ENCODE peak calls at places on chromosomes 13 and 19, in six cellular contexts. U, W, T, X, Y and I are unnamed samples.

GRCh38 chr19:49333426-49334288 is 1.5 kb upstream of the CD37 start:
- DNase-seq in W (no peak), Y (no peak), U (peak), T (no peak), X (no peak), I (peak)

GRCh38 chr13:53622431-53622830 is 593.8 kb downstream of the OLFM4 start:
- DNase-seq in T (no peak), X (no peak), Y (peak), U (no peak), W (no peak), I (no peak)

GRCh38 chr13:60765700-60766411 is 368.8 kb downstream of the TDRD3 start:
- DNase-seq in Y (no peak), T (no peak), U (no peak), W (no peak), X (no peak), I (no peak)

GRCh38 chr13:113083402-113084061 is 22.1 kb upstream of the F7 start:
- DNase-seq in Y (peak), T (no peak), U (no peak), W (no peak), X (no peak), I (no peak)

GRCh38 chr13:76887070-76887563 is 912 bp upstream of the KCTD12 start:
- DNase-seq in Y (no peak), X (no peak), U (no peak), T (no peak), W (peak), I (peak)

GRCh38 chr19:44111910-44112463 is 1.2 kb upstream of the ZNF225 start:
- DNase-seq in Y (peak), W (peak), U (no peak), X (peak), T (peak), I (no peak)

GRCh38 chr13:41905600-41906254 is 55.2 kb downstream of the VWA8 start:
- DNase-seq in X (no peak), U (peak), Y (no peak), T (peak), W (peak), I (no peak)

GRCh38 chr13:28636677-28637317 is 22.1 kb upstream of the POMP start:
- DNase-seq in T (peak), X (peak), Y (no peak), W (peak), U (peak), I (peak)

GRCh38 chr13:98525852-98526512 is 50.9 kb downstream of the STK24 start:
- DNase-seq in T (no peak), X (no peak), Y (no peak), U (no peak), W (no peak), I (no peak)

GRCh38 chr19:34171539-34171876 is 796 bp upstream of the LSM14A start:
- DNase-seq in Y (no peak), T (peak), X (no peak), U (peak), W (no peak), I (no peak)

GRCh38 chr19:56217039-56217949 is 15.2 kb downstream of the ZSCAN5C start:
- DNase-seq in W (peak), U (no peak), Y (no peak), X (peak), T (peak), I (peak)

GRCh38 chr19:5940260-5941208 is 26.5 kb downstream of the CAPS start:
- DNase-seq in W (no peak), T (no peak), Y (no peak), X (no peak), U (no peak), I (no peak)

GRCh38 chr19:14563989-14564650 is 7.7 kb downstream of the NDUFB7 start:
- DNase-seq in W (peak), Y (no peak), U (peak), X (no peak), T (peak), I (peak)

GRCh38 chr13:69459346-69459745 is 648.3 kb upstream of the ATXN8OS start:
- DNase-seq in U (no peak), T (no peak), Y (no peak), W (no peak), X (no peak), I (no peak)

GRCh38 chr13:44573790-44574465 is 2.2 kb downstream of the TSC22D1 start:
- DNase-seq in Y (no peak), X (peak), W (peak), T (peak), U (peak), I (no peak)

GRCh38 chr13:34627905-34628682 is 314.0 kb upstream of the NBEA start:
- DNase-seq in T (no peak), X (no peak), Y (no peak), W (peak), U (no peak), I (no peak)

GRCh38 chr19:15456441-15456840 is 6.7 kb upstream of the WIZ start:
- DNase-seq in U (no peak), T (no peak), Y (no peak), W (no peak), X (no peak), I (no peak)

GRCh38 chr19:17282488-17283256 is 971 bp downstream of the ANKLE1 start:
- DNase-seq in Y (peak), T (peak), X (no peak), W (peak), U (peak), I (peak)

GRCh38 chr19:11405846-11406643 is 13.1 kb downstream of the RGL3 start:
- DNase-seq in U (peak), X (no peak), T (no peak), W (peak), Y (no peak), I (no peak)

GRCh38 chr19:44653977-44654784 is 10.5 kb downstream of the PVR start:
- DNase-seq in X (no peak), T (no peak), Y (no peak), U (peak), W (peak), I (peak)

GRCh38 chr19:14381689-14382474 is 638 bp downstream of the ADGRE5 start:
- DNase-seq in Y (no peak), T (peak), W (no peak), U (peak), X (no peak), I (peak)

GRCh38 chr19:21569497-21569870 is 64.1 kb downstream of the ZNF429 start:
- DNase-seq in U (no peak), T (no peak), Y (peak), X (no peak), W (no peak), I (no peak)

GRCh38 chr13:44814144-44814543 is 175.1 kb downstream of the NUFIP1 start:
- DNase-seq in W (no peak), U (no peak), X (no peak), Y (no peak), T (no peak), I (no peak)

GRCh38 chr19:9906475-9907087 is 29.7 kb downstream of the OLFM2 start:
- DNase-seq in X (no peak), T (no peak), Y (peak), W (peak), U (no peak), I (no peak)

GRCh38 chr13:44231786-44232516 is 141.7 kb upstream of the SERP2 start:
- DNase-seq in T (peak), U (no peak), Y (no peak), W (no peak), X (peak), I (no peak)

GRCh38 chr19:41702208-41702651 is 6.2 kb upstream of the CEACAM5 start:
- DNase-seq in T (peak), W (no peak), Y (no peak), X (no peak), U (no peak), I (no peak)

GRCh38 chr13:95624020-95624419 is 20.5 kb downstream of the DZIP1 start:
- DNase-seq in W (peak), T (peak), Y (peak), U (peak), X (no peak), I (no peak)

GRCh38 chr13:71968025-71968424 is 101.0 kb upstream of the DACH1 start:
- DNase-seq in Y (no peak), U (no peak), X (no peak), T (no peak), W (peak), I (no peak)

GRCh38 chr13:82772802-82773201 is 1109.5 kb downstream of the SLITRK1 start:
- DNase-seq in Y (no peak), T (peak), U (no peak), W (no peak), X (no peak), I (no peak)

GRCh38 chr13:75365724-75366173 is 116.2 kb downstream of the TBC1D4 start:
- DNase-seq in W (no peak), X (peak), Y (no peak), U (no peak), T (peak), I (peak)

GRCh38 chr19:18519962-18520847 is 1.7 kb downstream of the ELL start:
- DNase-seq in X (no peak), W (peak), T (peak), Y (no peak), U (peak), I (peak)